ENCODE peak calls at places on chromosomes 5 and 9, in ten cellular contexts. One of them, this sample, is unnamed.
A peak's percentile ranks its signal among the peaks of the same experiment; 100 is the strongest.

GRCh38 chr5:66958984-66959641 is 237.5 kb downstream of the CD180 start:
- DNase-seq in upper lobe of left lung: no peak
- DNase-seq in H1: no peak
- DNase-seq in ovary: peak; percentile 28
- DNase-seq in tibial nerve: no peak
- DNase-seq in adrenal gland: peak; percentile 71
- DNase-seq in suprapubic skin: peak; percentile 62
- DNase-seq in stomach: no peak
- DNase-seq in breast epithelium: no peak
- DNase-seq in HCT116: no peak
- DNase-seq in this sample: no peak

GRCh38 chr5:79853676-79854418 is 137.2 kb downstream of the MTX3 start:
- DNase-seq in upper lobe of left lung: no peak
- DNase-seq in H1: no peak
- DNase-seq in ovary: no peak
- DNase-seq in tibial nerve: no peak
- DNase-seq in adrenal gland: no peak
- DNase-seq in suprapubic skin: no peak
- DNase-seq in stomach: no peak
- DNase-seq in breast epithelium: no peak
- DNase-seq in HCT116: peak; percentile 48
- DNase-seq in this sample: peak; percentile 28

GRCh38 chr5:1255081-1255561 is 29.9 kb downstream of the SLC6A18 start:
- DNase-seq in upper lobe of left lung: peak; percentile 32
- DNase-seq in H1: no peak
- DNase-seq in ovary: no peak
- DNase-seq in tibial nerve: no peak
- DNase-seq in adrenal gland: no peak
- DNase-seq in suprapubic skin: no peak
- DNase-seq in stomach: no peak
- DNase-seq in breast epithelium: no peak
- DNase-seq in HCT116: no peak
- DNase-seq in this sample: no peak

GRCh38 chr5:7871560-7872113 is 2.7 kb downstream of the MTRR start:
- DNase-seq in upper lobe of left lung: no peak
- DNase-seq in H1: no peak
- DNase-seq in ovary: no peak
- DNase-seq in tibial nerve: no peak
- DNase-seq in adrenal gland: no peak
- DNase-seq in suprapubic skin: no peak
- DNase-seq in stomach: no peak
- DNase-seq in breast epithelium: no peak
- DNase-seq in HCT116: no peak
- DNase-seq in this sample: no peak

GRCh38 chr9:72012642-72013041 is 47.8 kb downstream of the C9orf57 start:
- DNase-seq in upper lobe of left lung: no peak
- DNase-seq in H1: no peak
- DNase-seq in ovary: no peak
- DNase-seq in tibial nerve: no peak
- DNase-seq in adrenal gland: no peak
- DNase-seq in suprapubic skin: no peak
- DNase-seq in stomach: no peak
- DNase-seq in breast epithelium: no peak
- DNase-seq in HCT116: no peak
- DNase-seq in this sample: no peak

GRCh38 chr5:15835514-15835913 is 335.5 kb downstream of the FBXL7 start:
- DNase-seq in upper lobe of left lung: no peak
- DNase-seq in H1: no peak
- DNase-seq in ovary: no peak
- DNase-seq in tibial nerve: no peak
- DNase-seq in adrenal gland: no peak
- DNase-seq in suprapubic skin: no peak
- DNase-seq in stomach: no peak
- DNase-seq in breast epithelium: no peak
- DNase-seq in HCT116: no peak
- DNase-seq in this sample: no peak

GRCh38 chr5:14640765-14641164 is 23.8 kb upstream of the OTULIN start:
- DNase-seq in upper lobe of left lung: peak; percentile 25
- DNase-seq in H1: peak; percentile 63
- DNase-seq in ovary: no peak
- DNase-seq in tibial nerve: no peak
- DNase-seq in adrenal gland: no peak
- DNase-seq in suprapubic skin: no peak
- DNase-seq in stomach: no peak
- DNase-seq in breast epithelium: no peak
- DNase-seq in HCT116: no peak
- DNase-seq in this sample: no peak

GRCh38 chr5:135220394-135221186 is 178.4 kb downstream of the MACROH2A1 start:
- DNase-seq in upper lobe of left lung: no peak
- DNase-seq in H1: peak; percentile 24
- DNase-seq in ovary: peak; percentile 2
- DNase-seq in tibial nerve: no peak
- DNase-seq in adrenal gland: no peak
- DNase-seq in suprapubic skin: peak; percentile 46
- DNase-seq in stomach: peak; percentile 17
- DNase-seq in breast epithelium: no peak
- DNase-seq in HCT116: no peak
- DNase-seq in this sample: peak; percentile 64

GRCh38 chr9:73813546-73813945 is 661.9 kb downstream of the ANXA1 start:
- DNase-seq in upper lobe of left lung: no peak
- DNase-seq in H1: no peak
- DNase-seq in ovary: no peak
- DNase-seq in tibial nerve: no peak
- DNase-seq in adrenal gland: no peak
- DNase-seq in suprapubic skin: no peak
- DNase-seq in stomach: no peak
- DNase-seq in breast epithelium: no peak
- DNase-seq in HCT116: no peak
- DNase-seq in this sample: no peak

GRCh38 chr5:64229163-64229774 is 63.6 kb downstream of the RNF180 start:
- DNase-seq in upper lobe of left lung: no peak
- DNase-seq in H1: no peak
- DNase-seq in ovary: no peak
- DNase-seq in tibial nerve: no peak
- DNase-seq in adrenal gland: no peak
- DNase-seq in suprapubic skin: no peak
- DNase-seq in stomach: no peak
- DNase-seq in breast epithelium: no peak
- DNase-seq in HCT116: no peak
- DNase-seq in this sample: no peak

GRCh38 chr5:1667648-1668140 is 131.9 kb downstream of the MRPL36 start:
- DNase-seq in upper lobe of left lung: peak; percentile 73
- DNase-seq in H1: no peak
- DNase-seq in ovary: no peak
- DNase-seq in tibial nerve: no peak
- DNase-seq in adrenal gland: no peak
- DNase-seq in suprapubic skin: no peak
- DNase-seq in stomach: no peak
- DNase-seq in breast epithelium: no peak
- DNase-seq in HCT116: no peak
- DNase-seq in this sample: peak; percentile 11

GRCh38 chr9:79611091-79611614 is 39.4 kb downstream of the TLE4 start:
- DNase-seq in upper lobe of left lung: no peak
- DNase-seq in H1: no peak
- DNase-seq in ovary: no peak
- DNase-seq in tibial nerve: no peak
- DNase-seq in adrenal gland: no peak
- DNase-seq in suprapubic skin: no peak
- DNase-seq in stomach: no peak
- DNase-seq in breast epithelium: no peak
- DNase-seq in HCT116: no peak
- DNase-seq in this sample: no peak

GRCh38 chr5:34715711-34716110 is 59.6 kb downstream of the RAI14 start:
- DNase-seq in upper lobe of left lung: no peak
- DNase-seq in H1: no peak
- DNase-seq in ovary: no peak
- DNase-seq in tibial nerve: no peak
- DNase-seq in adrenal gland: no peak
- DNase-seq in suprapubic skin: no peak
- DNase-seq in stomach: no peak
- DNase-seq in breast epithelium: no peak
- DNase-seq in HCT116: no peak
- DNase-seq in this sample: no peak

GRCh38 chr5:129820-130219 is 37.9 kb downstream of the PLEKHG4B start:
- DNase-seq in upper lobe of left lung: no peak
- DNase-seq in H1: no peak
- DNase-seq in ovary: no peak
- DNase-seq in tibial nerve: no peak
- DNase-seq in adrenal gland: no peak
- DNase-seq in suprapubic skin: no peak
- DNase-seq in stomach: no peak
- DNase-seq in breast epithelium: no peak
- DNase-seq in HCT116: no peak
- DNase-seq in this sample: no peak

GRCh38 chr5:107764282-107764681 is 93.5 kb upstream of the EFNA5 start:
- DNase-seq in upper lobe of left lung: no peak
- DNase-seq in H1: no peak
- DNase-seq in ovary: no peak
- DNase-seq in tibial nerve: no peak
- DNase-seq in adrenal gland: no peak
- DNase-seq in suprapubic skin: no peak
- DNase-seq in stomach: no peak
- DNase-seq in breast epithelium: no peak
- DNase-seq in HCT116: no peak
- DNase-seq in this sample: no peak

GRCh38 chr9:35829084-35829763 is at the start of gene TMEM8B:
- DNase-seq in upper lobe of left lung: peak; percentile 100
- DNase-seq in H1: peak; percentile 96
- DNase-seq in ovary: peak; percentile 95
- DNase-seq in tibial nerve: peak; percentile 99
- DNase-seq in adrenal gland: peak; percentile 98
- DNase-seq in suprapubic skin: peak; percentile 99
- DNase-seq in stomach: peak; percentile 99
- DNase-seq in breast epithelium: peak; percentile 98
- DNase-seq in HCT116: peak; percentile 76
- DNase-seq in this sample: peak; percentile 97
- TF ChIP-seq POLR2A in upper lobe of left lung: peak; percentile 14
- TF ChIP-seq POLR2A in H1: no peak
- TF ChIP-seq POLR2A in ovary: peak; percentile 62
- TF ChIP-seq POLR2A in tibial nerve: peak; percentile 62
- TF ChIP-seq POLR2A in adrenal gland: no peak
- TF ChIP-seq POLR2A in suprapubic skin: no peak
- TF ChIP-seq POLR2A in stomach: no peak
- TF ChIP-seq POLR2A in breast epithelium: no peak
- TF ChIP-seq POLR2A in HCT116: no peak
- TF ChIP-seq POLR2A in this sample: no peak

GRCh38 chr9:133125706-133126696 is 5.0 kb upstream of the RALGDS start:
- DNase-seq in upper lobe of left lung: peak; percentile 63
- DNase-seq in H1: no peak
- DNase-seq in ovary: peak; percentile 70
- DNase-seq in tibial nerve: no peak
- DNase-seq in adrenal gland: no peak
- DNase-seq in suprapubic skin: no peak
- DNase-seq in stomach: no peak
- DNase-seq in breast epithelium: no peak
- DNase-seq in HCT116: no peak
- DNase-seq in this sample: no peak
- H3K4me3 ChIP-seq in upper lobe of left lung: peak overlapping the region; percentile 33
- H3K4me3 ChIP-seq in H1: no peak overlapping the region
- H3K4me3 ChIP-seq in ovary: peak overlapping the region; percentile 17
- H3K4me3 ChIP-seq in tibial nerve: peak overlapping the region; percentile 39
- H3K4me3 ChIP-seq in adrenal gland: peak overlapping the region; percentile 44
- H3K4me3 ChIP-seq in suprapubic skin: peak overlapping the region; percentile 44
- H3K4me3 ChIP-seq in stomach: peak overlapping the region; percentile 30
- H3K4me3 ChIP-seq in breast epithelium: peak overlapping the region; percentile 65
- H3K4me3 ChIP-seq in HCT116: no peak overlapping the region
- H3K4me3 ChIP-seq in this sample: no peak overlapping the region

DNA sequence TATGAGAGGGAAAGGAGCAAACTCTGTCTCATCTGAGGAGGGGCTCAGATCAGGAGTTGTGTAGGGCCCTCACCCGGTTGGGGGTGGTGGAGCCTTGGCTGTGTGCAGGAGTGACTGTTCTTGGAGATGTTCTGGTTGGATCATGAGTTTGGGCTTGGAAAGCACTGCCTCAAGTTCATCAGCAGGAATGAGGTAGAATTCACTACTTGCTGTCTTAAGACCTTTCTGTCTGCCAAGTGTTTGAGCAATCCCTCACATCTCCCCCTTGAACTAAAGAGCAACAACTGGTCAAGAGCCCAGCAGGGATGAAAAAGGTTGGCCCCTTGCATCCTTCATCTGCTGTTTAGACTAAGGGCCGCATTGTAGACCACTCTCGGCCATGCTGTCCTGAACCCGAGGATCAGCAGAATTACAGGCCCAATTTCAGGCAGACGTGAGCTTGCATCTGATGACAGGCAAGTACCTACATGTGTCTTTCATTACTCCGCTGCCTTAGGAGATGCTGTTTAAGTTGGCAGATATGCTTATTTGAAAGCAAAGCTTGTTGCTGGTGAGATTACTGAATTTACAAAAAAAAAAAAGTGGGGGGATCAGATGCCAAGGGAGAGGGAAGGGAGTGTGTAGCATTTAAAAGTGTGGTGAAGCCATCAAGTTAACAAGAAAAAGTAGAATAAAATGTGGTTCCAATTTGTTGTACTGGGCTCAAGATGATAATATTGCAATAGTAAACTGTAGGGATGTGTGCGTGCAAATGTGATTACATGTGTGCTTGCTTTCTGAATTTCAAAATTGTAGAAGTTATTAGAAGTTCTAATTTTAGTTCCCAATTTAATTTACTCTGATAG is 36.5 kb downstream of the PIK3R1 start:
- DNase-seq in upper lobe of left lung: no peak
- DNase-seq in H1: no peak
- DNase-seq in ovary: peak; percentile 35
- DNase-seq in tibial nerve: no peak
- DNase-seq in adrenal gland: no peak
- DNase-seq in suprapubic skin: peak; percentile 83
- DNase-seq in stomach: no peak
- DNase-seq in breast epithelium: no peak
- DNase-seq in HCT116: no peak
- DNase-seq in this sample: peak; percentile 93
- TF ChIP-seq POLR2A in upper lobe of left lung: no peak
- TF ChIP-seq POLR2A in H1: no peak
- TF ChIP-seq POLR2A in ovary: peak; percentile 29
- TF ChIP-seq POLR2A in tibial nerve: no peak
- TF ChIP-seq POLR2A in adrenal gland: no peak
- TF ChIP-seq POLR2A in suprapubic skin: peak; percentile 16
- TF ChIP-seq POLR2A in stomach: no peak
- TF ChIP-seq POLR2A in breast epithelium: no peak
- TF ChIP-seq POLR2A in HCT116: no peak
- TF ChIP-seq POLR2A in this sample: no peak

DNA sequence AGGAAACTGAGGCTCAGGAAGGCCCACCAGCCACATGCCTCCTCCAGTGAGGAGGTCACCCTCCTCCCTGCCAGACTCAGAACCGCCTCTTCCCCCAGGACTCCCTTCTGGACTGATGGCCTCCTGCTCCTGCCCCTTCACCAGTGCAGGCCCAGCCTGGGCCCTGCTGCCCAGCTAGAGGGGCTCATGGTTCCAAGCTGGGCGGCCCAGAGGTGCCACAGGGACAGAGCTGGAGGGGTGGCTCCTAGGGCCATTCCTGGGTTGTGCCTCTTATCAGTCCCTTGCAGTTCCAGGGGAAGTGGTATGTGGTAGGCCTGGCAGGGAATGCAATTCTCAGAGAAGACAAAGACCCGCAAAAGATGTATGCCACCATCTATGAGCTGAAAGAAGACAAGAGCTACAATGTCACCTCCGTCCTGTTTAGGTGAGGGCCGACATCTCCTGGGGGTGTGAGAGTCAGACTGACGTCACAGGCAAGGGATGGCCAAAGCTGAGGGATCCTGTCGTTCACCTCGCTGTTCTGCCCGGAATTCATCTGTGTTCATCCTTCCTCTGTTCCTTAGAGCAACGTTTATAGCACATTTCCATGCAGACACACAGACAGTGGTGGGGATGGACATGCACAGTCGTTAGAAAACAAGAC is 819 bp downstream of the LCN2 start:
- DNase-seq in upper lobe of left lung: no peak
- DNase-seq in H1: no peak
- DNase-seq in ovary: no peak
- DNase-seq in tibial nerve: no peak
- DNase-seq in adrenal gland: no peak
- DNase-seq in suprapubic skin: peak; percentile 50
- DNase-seq in stomach: no peak
- DNase-seq in breast epithelium: no peak
- DNase-seq in HCT116: no peak
- DNase-seq in this sample: no peak
- H3K4me3 ChIP-seq in upper lobe of left lung: peak overlapping the region; percentile 4
- H3K4me3 ChIP-seq in H1: no peak overlapping the region
- H3K4me3 ChIP-seq in ovary: no peak overlapping the region
- H3K4me3 ChIP-seq in tibial nerve: no peak overlapping the region
- H3K4me3 ChIP-seq in adrenal gland: no peak overlapping the region
- H3K4me3 ChIP-seq in suprapubic skin: no peak overlapping the region
- H3K4me3 ChIP-seq in stomach: peak overlapping the region; percentile 13
- H3K4me3 ChIP-seq in breast epithelium: no peak overlapping the region
- H3K4me3 ChIP-seq in HCT116: no peak overlapping the region
- H3K4me3 ChIP-seq in this sample: no peak overlapping the region

This sample was measured in lower leg skin.